ENCODE peak calls at places on chromosomes 16 and 17, in four cellular contexts. H, Y, K and O are unnamed samples.

GRCh38 chr16:52624891-52625290 is 77.9 kb upstream of the TOX3 start:
- DNase-seq in H (no peak), Y (no peak), K (no peak), O (no peak)

GRCh38 chr16:50576403-50577113 is 28.4 kb downstream of the NKD1 start:
- DNase-seq in H (no peak), Y (no peak), K (no peak), O (no peak)

GRCh38 chr17:68437979-68438877 is 19.1 kb downstream of the WIPI1 start:
- DNase-seq in H (peak), Y (no peak), K (no peak), O (no peak)

GRCh38 chr17:64938290-64938689 is 19.0 kb upstream of the LRRC37A3 start:
- DNase-seq in H (no peak), Y (no peak), K (no peak), O (no peak)

GRCh38 chr17:70110443-70110880 is 35.4 kb downstream of the KCNJ16 start:
- DNase-seq in H (no peak), Y (no peak), K (peak), O (no peak)

GRCh38 chr16:89200850-89201466 is 621 bp upstream of the SLC22A31 start:
- DNase-seq in H (no peak), Y (no peak), K (no peak), O (no peak)

GRCh38 chr16:47459603-47460002 is 1.3 kb downstream of the ITFG1 start:
- DNase-seq in H (no peak), Y (no peak), K (no peak), O (no peak)

GRCh38 chr17:79992657-79993389 is 42.8 kb downstream of the TBC1D16 start:
- DNase-seq in H (no peak), Y (no peak), K (no peak), O (no peak)

GRCh38 chr16:74309789-74310781 is 13.5 kb downstream of the PSMD7 start:
- DNase-seq in H (no peak), Y (peak), K (peak), O (peak)

GRCh38 chr16:85563515-85564276 is 49.4 kb upstream of the GSE1 start:
- DNase-seq in H (peak), Y (no peak), K (peak), O (peak)

GRCh38 chr17:879546-879945 is 97.4 kb downstream of the MRM3 start:
- DNase-seq in H (peak), Y (peak), K (peak), O (peak)

GRCh38 chr17:57187391-57187790 is 68.9 kb upstream of the MSI2 start:
- DNase-seq in H (no peak), Y (no peak), K (no peak), O (no peak)

GRCh38 chr16:83835972-83836566 is 28.3 kb downstream of the HSBP1 start:
- DNase-seq in H (no peak), Y (peak), K (peak), O (peak)

GRCh38 chr17:29149431-29150064 is 30.6 kb downstream of the MYO18A start:
- DNase-seq in H (peak), Y (peak), K (no peak), O (no peak)

GRCh38 chr16:81608515-81609209 is 164.1 kb downstream of the CMIP start:
- DNase-seq in H (peak), Y (no peak), K (no peak), O (no peak)

GRCh38 chr16:25693621-25694020 is 1.9 kb downstream of the HS3ST4 start:
- DNase-seq in H (no peak), Y (no peak), K (no peak), O (no peak)

GRCh38 chr17:14297161-14297851 is 3.6 kb upstream of the HS3ST3B1 start:
- DNase-seq in H (peak), Y (no peak), K (no peak), O (no peak)

GRCh38 chr17:50205931-50206505 is 4.6 kb upstream of the COL1A1 start:
- DNase-seq in H (no peak), Y (no peak), K (no peak), O (no peak)

GRCh38 chr16:1311212-1311737 is 1.8 kb downstream of the UBE2I start:
- DNase-seq in H (no peak), Y (no peak), K (no peak), O (no peak)

GRCh38 chr17:78899361-78900260 is 3.4 kb downstream of the CEP295NL start:
- DNase-seq in H (no peak), Y (no peak), K (no peak), O (no peak)

GRCh38 chr16:11203111-11203623 is 52.8 kb downstream of the SOCS1 start:
- DNase-seq in H (no peak), Y (no peak), K (peak), O (no peak)

GRCh38 chr16:48064971-48065370 is 90.8 kb downstream of the ABCC12 start:
- DNase-seq in H (no peak), Y (no peak), K (no peak), O (no peak)

GRCh38 chr16:8915722-8916321 is 33.7 kb downstream of the LITAFD start:
- DNase-seq in H (no peak), Y (no peak), K (no peak), O (no peak)

GRCh38 chr17:142102-142661 is 4.8 kb downstream of the SCGB1C2 start:
- DNase-seq in H (peak), Y (no peak), K (peak), O (peak)